ENCODE peak calls at places on chromosomes 7 and 10, in eight cellular contexts. A is left ventricle myocardium inferior; F is naive thymus-derived CD4-positive, alpha-beta T cell; S is ovary; T is WERI-Rb-1; H is H9; I is upper lobe of right lung; D is aorta. E is an unnamed sample. For H3K9me3, the result is how much of the 10 kb centered on the place peaks cover.

GRCh38 chr7:137007001-137007725 is 138.7 kb downstream of the CHRM2 start:
- DNase-seq in T (no peak), F (no peak), D (no peak), A (no peak), H (no peak), S (no peak), I (no peak), E (no peak)

GRCh38 chr10:69506487-69506833 is 55.2 kb downstream of the TSPAN15 start:
- DNase-seq in F (no peak), T (no peak), I (no peak), D (no peak), H (no peak), S (no peak), A (no peak), E (no peak)

GRCh38 chr10:55668326-55668922 is 692.6 kb downstream of the ZWINT start:
- DNase-seq in H (no peak), I (no peak), A (no peak), T (peak), S (no peak), F (no peak), D (no peak), E (no peak)

GRCh38 chr10:6406220-6407033 is 173.6 kb downstream of the PRKCQ start:
- DNase-seq in I (no peak), H (no peak), S (no peak), D (no peak), T (no peak), A (no peak), F (peak), E (no peak)

GRCh38 chr10:102744374-102745051 is 765 bp downstream of the WBP1L start:
- DNase-seq in T (no peak), A (no peak), H (no peak), D (no peak), S (no peak), I (no peak), F (no peak), E (no peak)

GRCh38 chr7:100428967-100429636 is 529 bp upstream of the MEPCE start:
- DNase-seq in A (peak), H (peak), I (peak), D (peak), F (peak), S (peak), T (peak), E (peak)

GRCh38 chr7:15729746-15730145 is 43.3 kb upstream of the MEOX2 start:
- DNase-seq in H (no peak), F (no peak), D (no peak), S (no peak), T (no peak), A (no peak), I (no peak), E (no peak)

GRCh38 chr10:46541017-46541661 is 15.3 kb downstream of the GPRIN2 start:
- DNase-seq in T (peak), I (peak), A (peak), H (peak), S (peak), F (no peak), D (peak), E (peak)

GRCh38 chr7:104971290-104972071 is 42.5 kb upstream of the KMT2E start:
- DNase-seq in T (no peak), S (no peak), I (no peak), H (no peak), D (no peak), A (no peak), F (no peak), E (no peak)

GRCh38 chr10:17507538-17507937 is 53.1 kb upstream of the ST8SIA6 start:
- DNase-seq in I (no peak), F (no peak), T (no peak), A (no peak), H (no peak), S (no peak), D (no peak), E (no peak)

GRCh38 chr7:136502162-136502561 is 366.3 kb upstream of the CHRM2 start:
- DNase-seq in D (no peak), A (no peak), S (no peak), T (no peak), I (no peak), F (no peak), H (no peak), E (no peak)

GRCh38 chr7:44061645-44062179 is 3.7 kb downstream of the PGAM2 start:
- DNase-seq in S (no peak), A (no peak), T (no peak), I (peak), F (no peak), D (peak), H (no peak), E (no peak)

GRCh38 chr7:36742911-36743775 is 18.8 kb upstream of the AOAH start:
- DNase-seq in I (no peak), A (no peak), T (no peak), H (no peak), F (no peak), D (no peak), S (no peak), E (no peak)

GRCh38 chr10:47421057-47421952 is 37.2 kb upstream of the ZNF488 start:
- DNase-seq in S (no peak), I (no peak), H (no peak), D (no peak), F (no peak), T (no peak), A (no peak), E (no peak)

GRCh38 chr7:64656489-64656888 is 9.4 kb upstream of the ZNF107 start:
- DNase-seq in F (no peak), A (no peak), I (no peak), T (no peak), D (no peak), H (no peak), S (no peak), E (no peak)

GRCh38 chr10:130974171-130974570 is 337.4 kb downstream of the TCERG1L start:
- DNase-seq in A (no peak), F (no peak), I (no peak), S (no peak), H (no peak), D (no peak), T (no peak), E (no peak)

GRCh38 chr10:84329094-84329611 is 764 bp downstream of the CCSER2 start:
- DNase-seq in A (no peak), I (no peak), F (peak), S (no peak), D (no peak), H (peak), T (peak), E (peak)

GRCh38 chr7:101116898-101117297 is 10.0 kb upstream of the SERPINE1 start:
- DNase-seq in S (no peak), F (no peak), D (no peak), I (no peak), H (no peak), A (no peak), T (no peak), E (no peak)

GRCh38 chr7:100156331-100157068 is 2.0 kb downstream of the TRAPPC14 start:
- DNase-seq in I (no peak), T (no peak), S (no peak), A (no peak), D (no peak), F (peak), H (no peak), E (no peak)

GRCh38 chr10:28181478-28182096 is 121.3 kb downstream of the MPP7 start:
- DNase-seq in H (no peak), T (no peak), F (no peak), D (no peak), I (no peak), S (no peak), A (no peak), E (no peak)

GRCh38 chr10:79407397-79407796 is 38.0 kb downstream of the ZCCHC24 start:
- DNase-seq in I (no peak), A (no peak), H (no peak), S (no peak), T (no peak), F (no peak), D (peak), E (no peak)

GRCh38 chr10:53476650-53477312 is 704.2 kb upstream of the MBL2 start:
- DNase-seq in H (no peak), I (no peak), S (no peak), T (no peak), F (no peak), A (no peak), D (no peak), E (no peak)

GRCh38 chr7:102424787-102425218 is 8.6 kb upstream of the ORAI2 start:
- DNase-seq in T (no peak), A (no peak), D (no peak), I (peak), H (no peak), S (no peak), F (no peak), E (no peak)

GRCh38 chr10:84256510-84257342 is 11.9 kb downstream of the RGR start:
- DNase-seq in S (peak), A (peak), H (peak), F (peak), T (peak), D (peak), I (peak), E (peak)

GRCh38 chr10:78727728-78728127 is 341.0 kb upstream of the ZMIZ1 start:
- DNase-seq in A (peak), D (no peak), H (no peak), I (no peak), F (no peak), T (no peak), S (no peak), E (no peak)

GRCh38 chr10:60032723-60033122 is 126.4 kb upstream of the CCDC6 start:
- DNase-seq in F (peak), A (no peak), D (no peak), S (no peak), I (no peak), T (peak), H (no peak), E (no peak)

GRCh38 chr7:117032810-117033209 is 79.5 kb downstream of the ST7 start:
- DNase-seq in T (no peak), F (no peak), H (no peak), A (no peak), I (no peak), D (no peak), S (no peak), E (no peak)

GRCh38 chr7:93889261-93889660 is 1.3 kb downstream of the TFPI2 start:
- DNase-seq in D (no peak), H (no peak), A (no peak), I (no peak), F (no peak), S (no peak), T (no peak), E (no peak)

GRCh38 chr7:9608560-9608959 is 1175.2 kb downstream of the NXPH1 start:
- DNase-seq in D (no peak), S (no peak), F (no peak), T (no peak), H (no peak), A (no peak), I (no peak), E (no peak)

GRCh38 chr10:133230387-133231195 is 574 bp downstream of the UTF1 start:
- DNase-seq in H (peak), F (no peak), S (no peak), D (no peak), I (peak), A (no peak), T (no peak), E (no peak)

GRCh38 chr7:64946772-64947171 is 43.7 kb downstream of the ZNF273 start:
- DNase-seq in S (no peak), F (peak), I (peak), H (peak), T (peak), A (no peak), D (no peak), E (no peak)

GRCh38 chr7:21051865-21052264 is 265.2 kb upstream of the SP8 start:
- DNase-seq in A (no peak), H (no peak), I (no peak), T (no peak), D (no peak), F (no peak), S (no peak), E (no peak)

GRCh38 chr7:73829505-73829904 is 1.3 kb upstream of the CLDN4 start:
- DNase-seq in H (no peak), A (no peak), D (no peak), T (no peak), S (no peak), I (no peak), F (no peak), E (no peak)

GRCh38 chr7:102077081-102077480 is 209.6 kb upstream of the SH2B2 start:
- DNase-seq in A (no peak), S (no peak), H (peak), F (no peak), I (peak), T (peak), D (no peak), E (no peak)

GRCh38 chr10:74586088-74586585 is 240.3 kb upstream of the KAT6B start:
- DNase-seq in H (no peak), I (no peak), D (no peak), S (no peak), F (peak), A (no peak), T (peak), E (peak)

GRCh38 chr10:637771-638195 is 51.7 kb downstream of the DIP2C start:
- DNase-seq in H (no peak), F (no peak), T (peak), S (no peak), D (no peak), I (no peak), A (no peak), E (no peak)
- H3K9me3 ChIP-seq in H (under half), F (under half), T (under half), S (under half), D (under half), I (under half), A (under half), E (under half)

DNA sequence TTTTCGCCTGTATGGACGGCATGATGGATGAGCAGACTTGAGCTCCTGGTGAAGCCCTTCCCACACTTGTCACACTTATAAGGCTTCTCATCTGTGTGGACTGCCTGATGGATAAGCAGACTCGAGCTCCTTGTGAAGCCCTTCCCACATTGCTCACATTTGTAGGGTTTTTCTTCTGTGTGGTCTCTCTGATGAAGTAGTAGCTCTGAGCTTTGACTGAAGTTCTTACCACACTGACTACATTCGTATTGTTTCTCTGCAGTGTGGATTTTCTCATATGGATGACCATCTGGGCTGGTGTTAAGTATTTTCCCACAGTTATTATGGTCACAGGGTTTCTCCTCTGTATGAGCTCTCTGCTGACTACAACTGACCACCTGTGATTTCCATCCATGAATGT is 17.2 kb downstream of the ZNF239 start:
- DNase-seq in F (no peak), D (no peak), I (no peak), H (no peak), A (no peak), T (no peak), S (no peak), E (no peak)
- H3K9me3 ChIP-seq in F (half or more), D (under half), I (under half), H (under half), A (under half), T (under half), S (under half), E (under half)

GRCh38 chr7:158390460-158390859 is 197.2 kb downstream of the PTPRN2 start:
- DNase-seq in T (no peak), A (no peak), I (no peak), F (no peak), S (no peak), H (no peak), D (no peak), E (no peak)
- H3K9me3 ChIP-seq in T (under half), A (under half), I (under half), F (under half), S (under half), H (under half), D (under half), E (under half)

DNA sequence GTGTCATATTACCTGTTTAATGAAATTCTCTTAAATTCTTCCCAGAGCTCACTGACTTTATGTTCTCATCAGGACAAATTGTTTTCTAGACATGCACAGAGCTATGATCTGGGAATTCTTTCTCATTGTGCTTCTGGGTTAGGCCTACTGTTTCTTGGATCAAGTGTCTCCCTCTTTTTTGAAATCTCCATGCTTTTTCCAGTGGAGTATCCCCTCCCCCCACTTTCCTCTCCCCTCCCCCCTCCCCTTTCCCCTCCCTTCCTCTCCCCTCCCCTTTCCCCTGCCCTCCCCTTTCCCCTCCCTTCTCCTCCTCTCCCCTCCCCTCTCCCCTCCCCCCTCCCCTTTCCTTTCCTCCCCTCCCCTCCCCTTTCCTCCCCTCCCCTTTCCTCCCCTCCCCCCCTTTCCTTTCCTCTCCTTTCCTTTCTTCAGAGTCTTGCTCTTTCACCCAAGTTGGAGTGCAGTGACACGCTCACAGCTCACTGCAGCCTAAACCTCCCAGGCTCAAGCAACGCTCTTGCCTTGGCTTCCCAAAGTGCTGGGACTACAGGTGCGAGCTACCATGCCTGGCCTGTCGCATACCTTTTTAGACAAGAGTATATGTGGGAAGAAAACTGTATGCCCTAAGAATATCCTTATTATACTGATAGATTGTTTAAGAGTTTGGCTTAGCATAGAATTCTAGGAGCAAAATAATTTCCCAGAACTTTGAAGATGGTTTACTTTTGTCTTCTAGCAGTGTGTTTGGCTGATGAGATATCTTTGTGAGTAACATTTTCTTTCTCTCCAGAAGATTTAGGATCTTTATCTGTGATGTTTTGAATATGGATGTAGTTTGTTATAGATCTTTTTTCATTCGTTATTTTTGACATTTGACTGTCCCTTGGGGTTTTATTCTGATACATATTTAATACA is 2.5 kb downstream of the DYNC2I1 start:
- DNase-seq in D (no peak), S (no peak), T (no peak), F (no peak), I (no peak), A (no peak), H (peak), E (no peak)
- H3K9me3 ChIP-seq in D (under half), S (under half), T (under half), F (under half), I (under half), A (under half), H (under half), E (under half)

DNA sequence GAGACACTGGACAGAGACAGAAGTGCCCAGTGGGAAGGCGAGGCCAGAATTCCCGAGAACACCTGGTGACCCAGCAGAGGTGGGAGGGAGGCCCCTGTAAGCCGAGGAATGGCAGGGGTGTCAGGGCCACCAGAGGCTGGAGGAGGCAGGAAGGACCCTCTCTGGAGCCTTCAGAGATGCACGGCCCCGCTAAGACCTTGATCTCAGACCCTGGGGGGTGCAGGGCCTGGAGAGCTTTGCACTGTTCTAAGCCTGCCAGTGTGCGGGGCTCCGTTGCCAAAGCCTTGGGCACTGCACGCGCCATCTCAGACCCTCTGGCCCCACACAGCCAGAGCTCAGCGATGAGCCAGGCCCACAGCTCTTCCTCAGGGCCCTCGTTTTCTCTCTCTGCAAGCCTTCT is 557.1 kb downstream of the PTPRN2 start:
- DNase-seq in D (peak), H (no peak), T (no peak), S (no peak), A (no peak), I (peak), F (no peak), E (no peak)
- H3K9me3 ChIP-seq in D (under half), H (under half), T (under half), S (under half), A (under half), I (under half), F (under half), E (under half)

GRCh38 chr7:157928171-157928794 is 591.5 kb downstream of the DNAJB6 start:
- DNase-seq in D (peak), S (no peak), T (no peak), A (no peak), I (no peak), F (no peak), H (no peak), E (no peak)
- H3K9me3 ChIP-seq in D (under half), S (under half), T (under half), A (under half), I (under half), F (under half), H (under half), E (under half)

DNA sequence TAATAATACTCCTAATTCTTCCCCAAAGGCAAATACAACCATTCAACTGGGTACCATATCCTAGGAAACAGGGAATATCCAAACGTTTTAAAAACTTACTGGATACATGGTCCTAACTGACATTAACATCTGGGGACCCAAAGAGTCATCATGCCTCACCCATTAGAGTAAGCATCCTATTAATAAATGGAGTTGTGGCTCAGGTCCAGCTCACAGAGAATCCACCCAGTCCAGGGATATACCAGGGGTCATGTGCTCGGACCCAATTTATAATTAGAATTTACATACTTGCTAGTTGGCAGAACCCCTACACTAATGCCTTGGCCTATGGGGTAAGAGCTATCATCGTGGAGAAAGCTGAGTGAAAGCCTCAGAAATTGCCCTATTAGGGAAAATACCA is 670.0 kb downstream of the XPNPEP1 start:
- DNase-seq in T (no peak), D (no peak), A (no peak), I (no peak), S (no peak), H (no peak), F (no peak), E (no peak)
- H3K9me3 ChIP-seq in T (under half), D (under half), A (under half), I (under half), S (under half), H (under half), F (under half), E (under half)

DNA sequence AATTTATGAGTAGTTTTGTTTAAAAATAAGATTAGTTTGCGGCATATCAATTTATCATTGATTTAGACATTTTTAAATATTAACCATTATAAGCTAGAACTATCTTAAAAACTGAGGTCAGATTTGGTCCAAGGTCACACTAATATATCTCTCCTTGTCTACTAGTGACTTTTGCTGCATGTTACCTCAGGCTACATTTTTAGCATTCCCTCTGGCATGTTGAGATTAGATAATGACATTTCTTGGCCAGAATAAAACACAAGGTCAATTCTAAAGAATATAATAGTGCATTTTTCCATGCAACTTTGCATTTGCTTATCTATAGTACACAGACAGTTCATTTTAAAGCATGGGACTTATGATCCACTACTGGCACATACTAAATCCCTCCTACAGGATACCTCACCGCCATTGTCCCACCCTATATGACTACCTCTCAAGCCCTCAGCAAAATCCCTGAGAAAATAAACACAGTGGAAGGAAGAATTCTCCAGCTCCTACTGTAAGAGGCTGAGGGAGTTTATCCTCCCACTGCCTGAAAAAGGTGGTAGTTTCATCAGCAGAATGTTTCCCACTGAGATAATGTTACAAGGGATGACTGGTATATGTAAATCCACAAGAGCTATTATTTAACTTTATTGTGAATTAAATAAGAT is 816.4 kb downstream of the GRM8 start:
- DNase-seq in D (no peak), H (no peak), A (no peak), T (no peak), F (no peak), S (no peak), I (no peak), E (no peak)
- H3K9me3 ChIP-seq in D (under half), H (under half), A (under half), T (under half), F (under half), S (under half), I (under half), E (under half)